ENCODE peak calls at places on chromosomes 11 and 22, in ten cellular contexts. E is AG08395; W is posterior cingulate gyrus; S is lung; F is activated T-helper 9 cell treated with anti-CD3 and anti-CD28 coated beads, Interleukin-2, amount 50 U/mL, for 16 hours; Z is CD8-positive, alpha-beta T cell; J is adipocyte; O is HFF-Myc; H is activated T-helper 1 cell treated with Interleukin-2 at 50 U/mL for 16 hours; D is ELF-1. L is an unnamed sample.

GRCh38 chr22:39097098-39098020 is at the start of gene APOBEC3H:
- DNase-seq in E (no peak), W (no peak), S (peak; percentile 31), F (no peak), Z (no peak), J (peak; percentile 6), O (peak; percentile 44), H (no peak), D (no peak), L (no peak)

GRCh38 chr11:64677441-64678023 is 45.5 kb downstream of the NRXN2 start:
- DNase-seq in E (no peak), W (no peak), S (no peak), F (no peak), Z (no peak), J (no peak), O (no peak), H (no peak), D (no peak), L (no peak)

GRCh38 chr11:9728058-9728457 is 64.2 kb downstream of the SWAP70 start:
- DNase-seq in E (no peak), W (no peak), S (no peak), F (no peak), Z (no peak), J (no peak), O (no peak), H (no peak), D (no peak), L (no peak)

GRCh38 chr11:61892085-61892370 is 683 bp upstream of the FADS3 start:
- DNase-seq in E (no peak), W (no peak), S (no peak), F (no peak), Z (no peak), J (no peak), O (no peak), H (no peak), D (no peak), L (no peak)

GRCh38 chr22:35839811-35840739 is 122.4 kb downstream of the APOL5 start:
- DNase-seq in E (peak; percentile 95), W (peak; percentile 57), S (peak; percentile 86), F (no peak), Z (peak; percentile 5), J (peak; percentile 96), O (peak; percentile 93), H (no peak), D (peak; percentile 88), L (peak; percentile 97)

GRCh38 chr11:26028294-26028954 is 303.5 kb upstream of the ANO3 start:
- DNase-seq in E (peak; percentile 44), W (no peak), S (no peak), F (no peak), Z (no peak), J (peak; percentile 65), O (peak; percentile 6), H (no peak), D (no peak), L (peak; percentile 57)

GRCh38 chr22:27139935-27140493 is 482.6 kb downstream of the MIAT start:
- DNase-seq in E (peak; percentile 81), W (no peak), S (no peak), F (no peak), Z (no peak), J (peak; percentile 64), O (peak; percentile 61), H (no peak), D (peak; percentile 28), L (peak; percentile 89)

GRCh38 chr11:19740586-19740985 is 27.9 kb downstream of the NAV2 start:
- DNase-seq in E (no peak), W (no peak), S (no peak), F (no peak), Z (no peak), J (no peak), O (no peak), H (no peak), D (no peak), L (no peak)

GRCh38 chr11:11078344-11078743 is 220.5 kb upstream of the ZBED5 start:
- DNase-seq in E (peak; percentile 35), W (no peak), S (no peak), F (no peak), Z (no peak), J (peak; percentile 17), O (no peak), H (no peak), D (no peak), L (peak; percentile 43)

GRCh38 chr22:21102659-21103267 is 57.0 kb downstream of the LRRC74B start:
- DNase-seq in E (peak; percentile 81), W (peak; percentile 79), S (peak; percentile 76), F (peak; percentile 62), Z (peak; percentile 77), J (peak; percentile 52), O (no peak), H (peak; percentile 51), D (peak; percentile 93), L (peak; percentile 77)

GRCh38 chr11:10289765-10290420 is 4.1 kb downstream of the SBF2 start:
- DNase-seq in E (no peak), W (no peak), S (no peak), F (no peak), Z (no peak), J (no peak), O (no peak), H (no peak), D (no peak), L (no peak)

GRCh38 chr11:118918686-118919280 is 6.9 kb downstream of the BCL9L start:
- DNase-seq in E (no peak), W (no peak), S (no peak), F (no peak), Z (peak; percentile 56), J (peak; percentile 46), O (no peak), H (no peak), D (no peak), L (peak; percentile 68)

GRCh38 chr11:113521737-113522517 is 46.7 kb upstream of the DRD2 start:
- DNase-seq in E (no peak), W (no peak), S (no peak), F (no peak), Z (no peak), J (no peak), O (no peak), H (no peak), D (no peak), L (peak; percentile 46)

GRCh38 chr22:38788016-38788415 is 5.9 kb downstream of the DNAL4 start:
- DNase-seq in E (no peak), W (no peak), S (no peak), F (no peak), Z (no peak), J (peak; percentile 14), O (no peak), H (no peak), D (no peak), L (peak; percentile 39)

GRCh38 chr11:36156486-36157150 is 132.6 kb downstream of the COMMD9 start:
- DNase-seq in E (no peak), W (no peak), S (no peak), F (no peak), Z (no peak), J (peak; percentile 12), O (no peak), H (no peak), D (no peak), L (peak; percentile 22)

GRCh38 chr11:133228406-133229330 is 303.6 kb downstream of the OPCML start:
- DNase-seq in E (no peak), W (peak; percentile 51), S (no peak), F (no peak), Z (no peak), J (no peak), O (no peak), H (no peak), D (peak; percentile 91), L (no peak)

GRCh38 chr22:21642584-21643448 is 714 bp downstream of the SDF2L1 start:
- DNase-seq in E (no peak), W (peak; percentile 43), S (peak; percentile 51), F (peak; percentile 46), Z (peak; percentile 57), J (peak; percentile 81), O (no peak), H (peak; percentile 23), D (peak; percentile 85), L (peak; percentile 84)

GRCh38 chr22:43391306-43391705 is 20.5 kb upstream of the MPPED1 start:
- DNase-seq in E (no peak), W (no peak), S (no peak), F (no peak), Z (no peak), J (no peak), O (no peak), H (no peak), D (no peak), L (no peak)